ENCODE peak calls at places on chromosome 14, in eight cellular contexts. H, E, Q, F, Y, M, T and I are unnamed samples.

GRCh38 chr14:54252072-54252730 is 144.6 kb upstream of the CDKN3 start:
- DNase-seq in E (no peak), M (no peak), Y (no peak), T (no peak), Q (no peak), F (peak), H (no peak), I (no peak)

GRCh38 chr14:96108911-96109310 is 69.7 kb downstream of the C14orf132 start:
- DNase-seq in T (no peak), F (no peak), E (no peak), Y (no peak), H (no peak), Q (no peak), M (no peak), I (no peak)

GRCh38 chr14:69789118-69789640 is 7.9 kb downstream of the SLC10A1 start:
- DNase-seq in E (no peak), H (no peak), Q (no peak), F (no peak), Y (no peak), T (no peak), M (no peak), I (no peak)

GRCh38 chr14:28756896-28757570 is 9.6 kb upstream of the FOXG1 start:
- DNase-seq in E (no peak), T (no peak), M (peak), Q (no peak), Y (peak), F (peak), H (no peak), I (no peak)

GRCh38 chr14:57261604-57262003 is 7.1 kb downstream of the EXOC5 start:
- DNase-seq in M (no peak), E (no peak), F (no peak), H (no peak), Q (no peak), Y (no peak), T (no peak), I (no peak)

GRCh38 chr14:33796356-33796755 is 154.5 kb downstream of the EGLN3 start:
- DNase-seq in F (peak), E (no peak), T (no peak), Y (no peak), H (no peak), M (no peak), Q (no peak), I (no peak)

GRCh38 chr14:68510201-68510600 is 282.7 kb downstream of the ZFP36L1 start:
- DNase-seq in E (peak), Q (no peak), Y (no peak), H (no peak), F (peak), T (peak), M (peak), I (peak)

GRCh38 chr14:32939254-32940065 is 781 bp downstream of the NPAS3 start:
- DNase-seq in H (peak), Q (no peak), T (peak), E (peak), Y (peak), M (peak), F (peak), I (peak)

GRCh38 chr14:71021347-71022014 is 114.2 kb downstream of the PCNX1 start:
- DNase-seq in E (no peak), Y (no peak), T (no peak), Q (no peak), H (no peak), F (peak), M (no peak), I (no peak)

GRCh38 chr14:35682802-35683201 is 126.3 kb downstream of the RALGAPA1 start:
- DNase-seq in M (peak), H (no peak), Y (no peak), E (no peak), T (no peak), F (no peak), Q (no peak), I (no peak)

GRCh38 chr14:21092147-21093011 is 6.1 kb downstream of the ZNF219 start:
- DNase-seq in H (no peak), Y (peak), M (peak), T (peak), E (peak), Q (peak), F (peak), I (peak)